ENCODE peak calls at places on chromosomes 11 and 22, in ten cellular contexts. H is mammary epithelial cell; N is left lung; T is HFFc6; U is NCI-H1105 treated with DMSO at 0.1 percent for 48 hours; L is NCI-H748 treated with DMSO at 0.1 percent for 48 hours; Q is stimulated activated CD8-positive, alpha-beta memory T cell treated with anti-CD3 and anti-CD28 coated beads, Interleukin-7, amount 100 ng/mL, for 24 hours; I is naive thymus-derived CD4-positive, alpha-beta T cell; C is neuronal stem cell; F is activated CD4-positive, alpha-beta T cell treated with anti-CD3 and anti-CD28 coated beads for 24 hours. K is an unnamed sample.

GRCh38 chr11:111554532-111554931 is 14.0 kb downstream of the LAYN start:
- DNase-seq in H (peak; percentile 90), I (no peak), U (no peak), L (no peak), N (no peak), F (no peak), C (no peak), Q (no peak), T (no peak), K (no peak)

GRCh38 chr11:23284626-23285025 is 424.4 kb upstream of the CCDC179 start:
- DNase-seq in N (no peak), Q (no peak), T (peak; percentile 32), C (no peak), U (no peak), H (no peak), F (no peak), L (no peak), I (no peak), K (no peak)

GRCh38 chr22:45082795-45083194 is 73.0 kb upstream of the PHF21B start:
- DNase-seq in F (peak; percentile 15), U (no peak), N (no peak), T (no peak), L (no peak), H (no peak), I (no peak), Q (no peak), C (no peak), K (peak; percentile 14)

GRCh38 chr11:60389279-60389910 is 6.9 kb upstream of the MS4A14 start:
- DNase-seq in U (no peak), Q (no peak), N (no peak), F (no peak), T (no peak), H (no peak), L (no peak), C (no peak), I (no peak), K (no peak)

GRCh38 chr11:17371614-17372013 is 16.8 kb downstream of the KCNJ11 start:
- DNase-seq in U (no peak), Q (no peak), C (no peak), H (peak; percentile 44), F (no peak), T (peak; percentile 37), N (no peak), L (no peak), I (no peak), K (no peak)

GRCh38 chr11:70016666-70017347 is 61.3 kb upstream of the ANO1 start:
- DNase-seq in T (peak; percentile 64), U (no peak), I (no peak), F (no peak), H (peak; percentile 98), N (no peak), Q (no peak), C (no peak), L (no peak), K (no peak)

GRCh38 chr11:11189501-11189900 is 163.5 kb downstream of the CSNK2A3 start:
- DNase-seq in T (no peak), L (no peak), C (no peak), Q (no peak), H (no peak), I (no peak), N (no peak), F (no peak), U (peak; percentile 2), K (no peak)

GRCh38 chr22:47204002-47204979 is 441.8 kb downstream of the TBC1D22A start:
- DNase-seq in I (no peak), F (no peak), L (no peak), C (no peak), Q (no peak), T (no peak), U (no peak), N (no peak), H (no peak), K (no peak)

GRCh38 chr11:125460275-125460674 is 35.8 kb downstream of the FEZ1 start:
- DNase-seq in F (no peak), I (no peak), U (no peak), Q (no peak), T (no peak), C (no peak), H (no peak), N (no peak), L (no peak), K (no peak)

GRCh38 chr11:126607374-126607773 is 251.9 kb downstream of the ST3GAL4 start:
- DNase-seq in U (peak; percentile 76), Q (no peak), I (no peak), T (peak; percentile 60), L (peak; percentile 26), N (no peak), H (peak; percentile 39), F (no peak), C (peak; percentile 59), K (peak; percentile 2)

GRCh38 chr22:23393721-23394320 is 186.3 kb downstream of the IGLL1 start:
- DNase-seq in Q (no peak), L (no peak), F (no peak), T (no peak), H (no peak), N (no peak), C (no peak), U (no peak), I (no peak), K (no peak)

GRCh38 chr11:115132829-115133228 is 371.4 kb downstream of the CADM1 start:
- DNase-seq in L (no peak), N (no peak), U (no peak), Q (no peak), H (no peak), C (no peak), F (no peak), T (no peak), I (no peak), K (no peak)

GRCh38 chr11:69306821-69307220 is 12.9 kb downstream of the MYEOV start:
- DNase-seq in T (no peak), L (no peak), I (no peak), N (no peak), H (no peak), Q (no peak), C (no peak), F (no peak), U (no peak), K (no peak)

GRCh38 chr22:46355369-46355995 is 20.0 kb downstream of the TRMU start:
- DNase-seq in L (no peak), C (peak; percentile 70), F (peak; percentile 49), N (peak; percentile 79), Q (peak; percentile 39), T (peak; percentile 24), U (no peak), I (no peak), H (peak; percentile 56), K (peak; percentile 64)

GRCh38 chr11:122785156-122785605 is 53.1 kb upstream of the CRTAM start:
- DNase-seq in T (no peak), F (no peak), H (no peak), Q (no peak), I (no peak), U (no peak), L (no peak), N (no peak), C (no peak), K (no peak)

GRCh38 chr22:19568337-19569311 is 44.4 kb upstream of the CLDN5 start:
- DNase-seq in H (peak; percentile 91), U (no peak), C (no peak), N (no peak), T (peak; percentile 90), Q (no peak), I (no peak), L (no peak), F (no peak), K (no peak)

GRCh38 chr11:64150481-64151239 is 15.3 kb downstream of the MACROD1 start:
- DNase-seq in N (no peak), Q (no peak), F (no peak), L (no peak), U (peak; percentile 86), C (no peak), T (no peak), I (no peak), H (no peak), K (no peak)

GRCh38 chr22:19880786-19881569 is 26.3 kb upstream of the GNB1L start:
- DNase-seq in L (no peak), T (peak; percentile 95), I (no peak), N (peak; percentile 81), Q (no peak), C (peak; percentile 92), F (no peak), H (peak; percentile 69), U (no peak), K (no peak)